ENCODE peak calls at places on chromosomes 3 and 15, in nine cellular contexts. Y is RPMI8226; Z is T follicular helper cell; J is WTC11; E is LoVo; B is ACHN; A is cardiac fibroblast; N is activated CD8-positive, alpha-beta memory T cell treated with anti-CD3 and anti-CD28 coated beads, Interleukin-2, amount 50 U/mL, for 48 hours; P is GM23248. D is an unnamed sample.

GRCh38 chr3:30912304-30912703 is 17.8 kb upstream of the GADL1 start:
- DNase-seq in Y (no peak), Z (no peak), J (no peak), E (no peak), B (no peak), A (no peak), N (no peak), P (no peak), D (no peak)

GRCh38 chr3:53166781-53167291 is 5.8 kb downstream of the PRKCD start:
- DNase-seq in Y (no peak), Z (no peak), J (no peak), E (no peak), B (peak), A (peak), N (no peak), P (peak), D (peak)

GRCh38 chr3:12423918-12424634 is 60.2 kb upstream of the TSEN2 start:
- DNase-seq in Y (no peak), Z (no peak), J (no peak), E (no peak), B (no peak), A (peak), N (peak), P (peak), D (peak)

GRCh38 chr3:68103811-68104210 is 449.4 kb upstream of the SUCLG2 start:
- DNase-seq in Y (no peak), Z (no peak), J (no peak), E (no peak), B (no peak), A (no peak), N (no peak), P (no peak), D (no peak)

GRCh38 chr15:39442898-39443297 is 138.0 kb upstream of the THBS1 start:
- DNase-seq in Y (no peak), Z (no peak), J (no peak), E (no peak), B (no peak), A (no peak), N (no peak), P (peak), D (no peak)

GRCh38 chr3:78994174-78995027 is 773.4 kb downstream of the ROBO1 start:
- DNase-seq in Y (no peak), Z (no peak), J (no peak), E (no peak), B (no peak), A (peak), N (no peak), P (no peak), D (no peak)

GRCh38 chr15:38134252-38134651 is 118.4 kb upstream of the SPRED1 start:
- DNase-seq in Y (no peak), Z (no peak), J (no peak), E (no peak), B (no peak), A (no peak), N (no peak), P (no peak), D (no peak)

GRCh38 chr15:74769463-74770025 is 12.3 kb upstream of the CSK start:
- DNase-seq in Y (no peak), Z (no peak), J (no peak), E (no peak), B (no peak), A (no peak), N (no peak), P (no peak), D (no peak)

GRCh38 chr3:15291589-15292541 is 40.5 kb downstream of the SH3BP5 start:
- DNase-seq in Y (peak), Z (peak), J (no peak), E (no peak), B (no peak), A (no peak), N (peak), P (no peak), D (peak)